ENCODE peak calls at places on chromosomes 1 and 21, in five cellular contexts. D is neural crest cell; Z is CD4-positive, alpha-beta T cell; Q is breast epithelium; A is K562. X is an unnamed sample.
A peak's percentile ranks its signal among the peaks of the same experiment; 100 is the strongest.

GRCh38 chr21:35861656-35862055 is 198.7 kb downstream of the SETD4 start:
- DNase-seq in D (no peak), Z (no peak), A (no peak), Q (no peak), X (peak; percentile 82)

GRCh38 chr21:43702785-43703067 is 16.2 kb upstream of the PDXK start:
- DNase-seq in Q (no peak), A (no peak), Z (no peak), D (no peak), X (peak; percentile 34)

GRCh38 chr21:22115746-22116145 is 1117.5 kb downstream of the NCAM2 start:
- DNase-seq in Q (no peak), D (no peak), A (no peak), Z (no peak), X (no peak)

GRCh38 chr1:152878042-152878441 is at the start of gene SMCP:
- DNase-seq in A (peak; percentile 27), Q (no peak), Z (no peak), D (no peak), X (no peak)

GRCh38 chr1:9503001-9503675 is 36.1 kb upstream of the SLC25A33 start:
- DNase-seq in Z (no peak), D (no peak), Q (no peak), A (no peak), X (no peak)

GRCh38 chr1:114310771-114311251 is 157.1 kb upstream of the SYT6 start:
- DNase-seq in Q (no peak), Z (no peak), A (no peak), D (no peak), X (peak; percentile 89)

GRCh38 chr1:59880001-59880400 is 46.6 kb downstream of the CYP2J2 start:
- DNase-seq in Q (no peak), D (no peak), Z (no peak), A (no peak), X (no peak)

GRCh38 chr21:26297856-26298255 is 127.3 kb upstream of the APP start:
- DNase-seq in Q (no peak), A (no peak), Z (no peak), D (no peak), X (peak; percentile 54)

GRCh38 chr1:17244826-17245740 is 3.8 kb upstream of the PADI3 start:
- DNase-seq in Z (no peak), A (no peak), Q (no peak), D (peak; percentile 29), X (no peak)

GRCh38 chr1:159779403-159779851 is 1.3 kb upstream of the DUSP23 start:
- DNase-seq in Q (no peak), A (no peak), D (no peak), Z (no peak), X (peak; percentile 62)

GRCh38 chr1:6080469-6080868 is 34.8 kb downstream of the KCNAB2 start:
- DNase-seq in A (peak; percentile 42), D (no peak), Q (no peak), Z (no peak), X (no peak)

GRCh38 chr1:206693029-206693428 is 8.3 kb downstream of the MAPKAPK2 start:
- DNase-seq in Q (no peak), Z (no peak), A (no peak), D (no peak), X (peak; percentile 69)

GRCh38 chr1:226404063-226404903 is 3.6 kb downstream of the PARP1 start:
- DNase-seq in Q (no peak), A (no peak), Z (no peak), D (no peak), X (peak; percentile 77)

GRCh38 chr21:45938811-45939520 is 42.6 kb upstream of the COL6A1 start:
- DNase-seq in A (no peak), Q (no peak), D (no peak), Z (no peak), X (no peak)

GRCh38 chr1:19372602-19373001 is 60.5 kb downstream of the SLC66A1 start:
- DNase-seq in D (no peak), A (no peak), Q (no peak), Z (no peak), X (peak; percentile 65)

GRCh38 chr1:58768971-58769808 is 14.7 kb downstream of the JUN start:
- DNase-seq in A (peak; percentile 74), Q (peak; percentile 84), Z (peak; percentile 9), D (peak; percentile 89), X (peak; percentile 60)

GRCh38 chr1:161956097-161956496 is 67.6 kb downstream of the OLFML2B start:
- DNase-seq in A (no peak), Z (no peak), D (no peak), Q (no peak), X (peak; percentile 97)

GRCh38 chr1:97006044-97006676 is 284.6 kb downstream of the PTBP2 start:
- DNase-seq in Q (no peak), Z (no peak), A (no peak), D (no peak), X (peak; percentile 75)

GRCh38 chr1:25828491-25828890 is 8.7 kb downstream of the MTFR1L start:
- DNase-seq in Q (no peak), A (no peak), D (no peak), Z (no peak), X (no peak)

GRCh38 chr21:28445081-28445830 is 547.4 kb downstream of the LTN1 start:
- DNase-seq in Z (no peak), D (no peak), A (no peak), Q (no peak), X (peak; percentile 77)

GRCh38 chr1:203228670-203229069 is 803 bp downstream of the CHIT1 start:
- DNase-seq in Q (no peak), Z (no peak), D (no peak), A (no peak), X (no peak)

GRCh38 chr21:45837936-45838335 is 143.6 kb upstream of the COL6A1 start:
- DNase-seq in Z (no peak), A (no peak), D (no peak), Q (no peak), X (no peak)

GRCh38 chr1:209150114-209150513 is 433.4 kb upstream of the CAMK1G start:
- DNase-seq in A (no peak), Q (no peak), D (peak; percentile 44), Z (no peak), X (peak; percentile 35)

GRCh38 chr1:91700332-91700731 is 185.6 kb downstream of the TGFBR3 start:
- DNase-seq in Z (no peak), A (no peak), D (no peak), Q (no peak), X (peak; percentile 88)

GRCh38 chr1:45299981-45300668 is 26.6 kb upstream of the HPDL start:
- DNase-seq in Q (no peak), Z (no peak), D (peak; percentile 33), A (peak; percentile 65), X (peak; percentile 75)

GRCh38 chr1:228259368-228259894 is 51.6 kb downstream of the OBSCN start:
- DNase-seq in A (no peak), Q (no peak), Z (no peak), D (no peak), X (no peak)

GRCh38 chr1:110060034-110060661 is 10.3 kb downstream of the ALX3 start:
- DNase-seq in A (peak; percentile 95), D (peak; percentile 42), Q (no peak), Z (peak; percentile 61), X (no peak)

GRCh38 chr1:58749646-58750045 is 34.2 kb downstream of the JUN start:
- DNase-seq in Q (no peak), A (no peak), Z (no peak), D (no peak), X (no peak)

GRCh38 chr1:184945034-184945433 is 29.3 kb downstream of the NIBAN1 start:
- DNase-seq in A (no peak), Q (no peak), Z (no peak), D (no peak), X (peak; percentile 25)

GRCh38 chr21:34910396-34910795 is 138.7 kb downstream of the RUNX1 start:
- DNase-seq in Q (no peak), D (no peak), Z (no peak), A (no peak), X (no peak)

GRCh38 chr1:157894613-157895012 is 53.0 kb upstream of the CD5L start:
- DNase-seq in Z (no peak), A (no peak), D (no peak), Q (no peak), X (peak; percentile 22)

GRCh38 chr1:14810631-14811325 is 212.3 kb downstream of the KAZN start:
- DNase-seq in Z (no peak), Q (no peak), A (no peak), D (no peak), X (peak; percentile 65)

GRCh38 chr1:178690496-178690895 is 34.5 kb upstream of the RALGPS2 start:
- DNase-seq in D (no peak), A (no peak), Z (no peak), Q (no peak), X (no peak)
- TF ChIP-seq CTCF in D (no peak), A (no peak), Z (no peak), Q (no peak), X (no peak)

DNA sequence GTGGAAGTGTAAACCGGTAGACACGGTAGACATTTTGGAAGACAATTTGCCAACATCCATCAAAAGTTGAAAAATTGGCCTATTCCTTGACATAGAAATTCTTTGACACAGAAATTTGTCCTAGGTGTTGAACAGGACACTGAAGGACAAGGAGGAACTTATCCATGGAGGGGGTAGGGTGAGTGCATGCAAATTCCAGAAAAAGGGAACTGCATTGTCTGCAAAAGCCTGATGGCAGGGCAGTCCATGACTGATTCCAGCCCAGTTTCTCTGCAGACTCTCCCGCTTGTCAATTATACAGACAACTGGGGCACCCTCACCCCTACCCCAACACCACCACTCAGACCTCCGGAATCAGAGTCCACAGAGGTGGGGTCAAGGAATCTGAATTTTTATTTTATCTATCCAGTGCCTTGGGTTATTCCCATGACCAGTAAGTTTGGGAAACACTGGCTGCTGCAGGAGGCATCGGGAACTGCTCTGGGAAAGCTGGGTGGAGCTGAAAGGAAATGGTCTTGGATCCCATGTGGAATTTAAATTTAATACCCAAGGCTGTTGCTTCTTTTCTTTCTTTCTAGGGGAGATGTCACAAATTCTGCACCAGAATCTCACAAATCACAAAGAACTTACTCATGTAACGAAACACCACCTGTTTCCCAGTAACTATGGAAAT is 103.3 kb upstream of the SLC45A1 start:
- DNase-seq in D (no peak), A (no peak), Q (no peak), Z (no peak), X (no peak)
- TF ChIP-seq CTCF in D (no peak), A (no peak), Q (no peak), Z (no peak), X (no peak)

GRCh38 chr1:180886338-180886737 is 26.4 kb upstream of the KIAA1614 start:
- DNase-seq in Q (no peak), D (no peak), A (no peak), Z (no peak), X (no peak)

GRCh38 chr1:180884588-180885300 is 28.0 kb upstream of the KIAA1614 start:
- DNase-seq in Z (no peak), D (no peak), A (no peak), Q (no peak), X (no peak)

GRCh38 chr1:180887841-180888240 is 24.9 kb upstream of the KIAA1614 start:
- DNase-seq in D (no peak), A (no peak), Q (no peak), Z (no peak), X (no peak)

GRCh38 chr1:180881806-180882509 is 30.7 kb upstream of the KIAA1614 start:
- DNase-seq in A (peak; percentile 63), D (no peak), Q (no peak), Z (no peak), X (peak; percentile 63)
- TF ChIP-seq CTCF in A (peak; percentile 67), D (peak; percentile 74), Q (peak; percentile 50), Z (no peak), X (peak; percentile 63)

GRCh38 chr1:231604276-231604621 is 22.3 kb upstream of the DISC1 start:
- DNase-seq in Q (no peak), A (no peak), Z (no peak), D (no peak), X (no peak)
- TF ChIP-seq CTCF in Q (peak; percentile 2), A (no peak), Z (peak; percentile 39), D (no peak), X (no peak)